ENCODE peak calls at places on chromosomes 13 and 19, in four cellular contexts. N is OCI-LY7, F is substantia nigra, I is cardiac muscle cell. R is an unnamed sample.

GRCh38 chr19:44626067-44626624 is 12.8 kb downstream of the IGSF23 start:
- DNase-seq in N (no peak), F (no peak), I (no peak), R (no peak)

GRCh38 chr19:17739121-17739875 is 12.0 kb upstream of the FCHO1 start:
- DNase-seq in N (peak; percentile 80), F (no peak), I (no peak), R (no peak)

GRCh38 chr19:48636859-48637448 is at the start of gene DBP:
- DNase-seq in N (no peak), F (peak; percentile 73), I (peak; percentile 69), R (no peak)

GRCh38 chr13:78139765-78140164 is 221.1 kb upstream of the EDNRB start:
- DNase-seq in N (no peak), F (no peak), I (no peak), R (no peak)

GRCh38 chr19:19406878-19407639 is 1.6 kb downstream of the GATAD2A start:
- DNase-seq in N (peak; percentile 73), F (peak; percentile 36), I (no peak), R (no peak)

GRCh38 chr13:111368091-111368490 is 47.6 kb downstream of the TEX29 start:
- DNase-seq in N (no peak), F (no peak), I (no peak), R (no peak)

GRCh38 chr13:114142640-114143490 is 10.4 kb upstream of the RASA3 start:
- DNase-seq in N (peak; percentile 69), F (no peak), I (no peak), R (no peak)

GRCh38 chr19:50465986-50466771 is 10.1 kb upstream of the EMC10 start:
- DNase-seq in N (no peak), F (peak; percentile 24), I (peak; percentile 66), R (no peak)

GRCh38 chr19:29217591-29217990 is 4.6 kb upstream of the UQCRFS1 start:
- DNase-seq in N (no peak), F (no peak), I (no peak), R (no peak)

GRCh38 chr13:108185218-108185617 is 30.1 kb downstream of the LIG4 start:
- DNase-seq in N (no peak), F (no peak), I (no peak), R (no peak)

GRCh38 chr13:96003304-96003703 is 49.9 kb downstream of the UGGT2 start:
- DNase-seq in N (no peak), F (no peak), I (no peak), R (no peak)

GRCh38 chr13:110646442-110647364 is 31.4 kb downstream of the NAXD start:
- DNase-seq in N (no peak), F (no peak), I (no peak), R (no peak)

GRCh38 chr13:48586591-48587103 is 53.8 kb upstream of the RCBTB2 start:
- DNase-seq in N (no peak), F (peak; percentile 14), I (no peak), R (peak; percentile 16)

DNA sequence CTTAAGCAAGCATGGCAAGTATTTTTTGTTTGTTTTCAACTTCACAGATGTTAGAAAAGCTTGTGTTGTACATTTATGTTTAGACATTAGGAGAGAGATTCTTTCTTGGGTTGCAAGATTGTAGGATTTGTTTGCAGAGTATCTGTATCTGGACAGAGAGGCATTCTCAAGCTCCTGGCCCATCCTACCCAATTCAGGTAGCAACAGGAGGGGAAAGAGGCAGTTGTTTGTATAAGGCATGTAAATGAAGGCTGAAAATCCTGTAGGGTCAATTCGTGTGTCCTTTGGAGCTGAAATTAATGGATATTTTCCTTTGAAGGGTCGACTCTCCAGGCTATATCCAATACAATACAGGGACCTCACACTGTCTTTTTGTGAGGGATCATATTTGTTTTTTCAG is 147.3 kb downstream of the KCNRG start:
- DNase-seq in N (no peak), F (no peak), I (no peak), R (no peak)
- H3K27ac ChIP-seq in N (no peak overlapping the region), F (no peak overlapping the region), I (no peak overlapping the region), R (no peak overlapping the region)

DNA sequence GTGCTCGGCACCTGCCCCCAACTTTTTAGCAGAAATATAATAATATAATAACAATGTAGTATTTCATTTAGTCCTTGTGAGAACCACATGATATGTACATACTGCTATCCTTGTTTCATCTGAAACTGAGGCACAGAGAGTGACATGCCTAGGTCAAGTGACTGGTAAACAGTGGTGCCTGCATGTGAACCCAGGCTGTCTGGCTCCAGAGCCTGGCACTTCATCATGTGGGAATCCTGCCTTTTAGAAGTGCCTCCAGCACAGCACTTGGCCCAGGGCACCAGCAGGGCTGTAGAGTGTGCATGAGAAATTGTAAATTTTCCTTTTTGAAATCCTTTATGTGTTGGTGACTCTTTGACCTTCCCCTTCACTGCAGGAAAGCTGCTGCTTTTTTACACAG is 27.4 kb downstream of the PRAM1 start:
- DNase-seq in N (no peak), F (no peak), I (no peak), R (no peak)
- H3K27ac ChIP-seq in N (peak overlapping the region; percentile 92), F (peak overlapping the region; percentile 35), I (peak overlapping the region; percentile 48), R (no peak overlapping the region)

GRCh38 chr13:23549724-23550123 is 20.5 kb upstream of the TNFRSF19 start:
- DNase-seq in N (no peak), F (no peak), I (peak; percentile 32), R (no peak)
- H3K27ac ChIP-seq in N (no peak overlapping the region), F (no peak overlapping the region), I (peak overlapping the region; percentile 87), R (no peak overlapping the region)

DNA sequence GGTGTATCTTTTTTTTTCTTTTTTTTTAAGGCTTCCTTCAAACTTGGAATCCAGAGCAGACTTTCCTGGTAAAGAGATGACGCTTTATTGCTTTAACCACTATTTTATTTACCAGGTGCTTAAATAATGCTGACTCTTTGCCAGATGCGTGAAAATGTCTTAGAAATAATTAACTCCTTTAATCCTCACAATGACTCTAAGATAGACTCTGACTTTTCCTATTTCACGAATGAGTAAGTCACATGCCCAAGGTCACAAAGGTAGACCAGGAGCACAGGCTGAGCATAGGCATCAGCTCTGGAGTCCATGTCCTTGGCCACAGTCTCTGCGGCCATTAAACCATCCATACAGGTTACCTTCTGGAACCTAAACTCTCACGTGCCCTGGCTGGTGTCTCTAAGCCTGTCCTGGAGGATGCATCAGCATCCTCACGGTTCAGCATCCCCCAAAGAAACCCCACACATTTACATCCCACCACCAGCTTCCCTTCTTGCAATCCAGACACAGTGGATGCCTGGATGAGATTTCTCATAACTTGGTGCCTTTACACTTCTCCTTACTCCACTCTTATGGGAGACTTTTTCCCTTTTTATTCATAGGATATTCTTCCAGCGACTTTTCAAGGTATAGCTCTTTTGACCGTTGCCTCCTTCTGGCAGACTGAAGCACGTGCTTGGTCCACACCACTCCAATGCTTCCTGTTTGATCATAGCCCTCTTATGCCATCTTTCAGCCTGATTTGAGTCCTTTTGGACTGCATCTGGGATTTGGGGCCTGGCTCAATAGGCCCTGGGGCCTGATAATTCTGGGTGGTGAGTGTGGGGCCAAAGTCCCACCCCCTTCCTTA is 87.5 kb downstream of the ERCC5 start:
- DNase-seq in N (no peak), F (no peak), I (no peak), R (no peak)
- H3K27ac ChIP-seq in N (no peak overlapping the region), F (no peak overlapping the region), I (no peak overlapping the region), R (no peak overlapping the region)

R was measured in caudate nucleus.